ENCODE peak calls at places on chromosomes 11 and 22, in nine cellular contexts. D, N, X, G, F, K, W, U and B are unnamed samples.

GRCh38 chr11:6799402-6799801 is at the start of gene OR6A2:
- DNase-seq in F (no peak), U (no peak), X (no peak), K (no peak), W (no peak), G (no peak), D (no peak), N (peak; percentile 47), B (no peak)

GRCh38 chr22:30178180-30179126 is 68.1 kb downstream of the LIF start:
- DNase-seq in U (no peak), D (no peak), W (no peak), G (no peak), K (peak; percentile 31), F (no peak), N (no peak), X (no peak), B (no peak)

GRCh38 chr11:94583885-94584500 is 16.8 kb downstream of the PIWIL4 start:
- DNase-seq in X (no peak), D (no peak), F (no peak), N (peak; percentile 75), U (peak; percentile 62), W (no peak), G (no peak), K (no peak), B (no peak)

GRCh38 chr11:12537778-12538401 is 136.3 kb upstream of the TEAD1 start:
- DNase-seq in U (no peak), X (no peak), F (peak; percentile 71), D (no peak), W (no peak), K (no peak), G (peak; percentile 84), N (peak; percentile 58), B (no peak)

GRCh38 chr11:17479284-17480214 is 2.9 kb upstream of the ABCC8 start:
- DNase-seq in W (no peak), D (peak; percentile 51), N (no peak), G (no peak), K (peak; percentile 61), U (no peak), F (no peak), X (no peak), B (no peak)

GRCh38 chr11:85170184-85170583 is 457.0 kb downstream of the DLG2 start:
- DNase-seq in K (no peak), N (peak; percentile 43), G (no peak), U (no peak), X (no peak), D (no peak), W (no peak), F (no peak), B (no peak)

GRCh38 chr11:76229690-76230240 is 23.5 kb upstream of the WNT11 start:
- DNase-seq in G (no peak), U (no peak), W (no peak), F (no peak), X (no peak), D (no peak), K (no peak), N (no peak), B (no peak)

GRCh38 chr22:45777852-45778172 is 106.2 kb downstream of the ATXN10 start:
- DNase-seq in X (no peak), N (no peak), G (no peak), K (no peak), U (no peak), D (no peak), F (no peak), W (no peak), B (no peak)

GRCh38 chr11:66232769-66233168 is 35.7 kb upstream of the RAB1B start:
- DNase-seq in F (no peak), N (no peak), U (no peak), X (no peak), D (no peak), G (no peak), W (no peak), K (no peak), B (no peak)

GRCh38 chr11:77636738-77637344 is 753 bp downstream of the CLNS1A start:
- DNase-seq in G (no peak), X (no peak), U (no peak), F (no peak), N (no peak), W (no peak), D (no peak), K (no peak), B (peak; percentile 16)

GRCh38 chr11:66850588-66851250 is 6.1 kb upstream of the LRFN4 start:
- DNase-seq in K (no peak), X (no peak), G (peak; percentile 60), F (peak; percentile 11), W (no peak), N (no peak), U (no peak), D (peak; percentile 36), B (peak; percentile 12)

GRCh38 chr11:115581871-115582639 is 77.8 kb upstream of the CADM1 start:
- DNase-seq in W (no peak), N (peak; percentile 5), D (no peak), X (no peak), G (no peak), U (no peak), K (no peak), F (no peak), B (no peak)

GRCh38 chr22:23147632-23148387 is 2.5 kb downstream of the RAB36 start:
- DNase-seq in W (no peak), X (no peak), D (no peak), K (peak; percentile 42), U (no peak), F (no peak), N (peak; percentile 90), G (no peak), B (no peak)

DNA sequence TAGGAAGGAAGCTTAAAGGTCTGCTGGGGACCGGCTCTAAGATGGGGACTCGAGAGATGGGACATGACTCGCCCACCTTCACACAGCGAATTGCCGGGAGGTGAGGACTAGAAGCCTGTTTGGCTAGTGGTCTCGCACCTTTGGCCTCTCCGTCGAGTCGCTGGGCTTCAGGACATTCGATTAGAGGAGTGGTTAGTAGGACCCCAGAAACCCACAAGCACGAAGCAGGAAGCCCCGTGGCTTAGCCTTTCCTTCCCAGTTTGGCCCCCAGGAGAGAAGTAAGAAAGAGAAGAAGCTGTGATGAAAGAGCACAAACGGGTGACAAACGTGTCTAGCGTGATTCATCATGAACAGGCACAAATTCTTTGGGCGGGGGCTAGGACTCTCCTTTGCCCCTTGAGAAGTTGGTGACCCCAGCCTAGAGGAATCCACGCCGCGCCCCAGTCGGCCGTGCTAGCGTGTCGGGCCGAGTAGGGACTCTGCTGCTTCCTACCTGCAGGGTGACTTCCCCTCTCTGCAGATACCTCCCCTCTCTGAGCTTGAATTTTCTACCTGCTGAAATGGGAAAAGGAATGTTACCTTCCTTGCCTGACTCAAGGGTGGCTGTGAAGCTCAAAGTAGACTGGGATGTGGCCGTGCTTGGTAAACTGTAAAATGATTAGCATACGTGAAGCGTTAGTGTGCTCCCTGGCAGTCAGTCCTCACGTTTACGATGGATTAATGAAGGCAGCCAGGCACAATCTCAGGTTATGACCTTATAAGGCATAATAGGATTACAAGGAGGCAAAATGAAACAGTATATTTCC is 1.1 kb upstream of the ADM start:
- DNase-seq in X (peak; percentile 44), K (peak; percentile 45), D (peak; percentile 78), W (no peak), N (peak; percentile 68), G (no peak), U (no peak), F (peak; percentile 60), B (no peak)
- TF ChIP-seq POLR2A in X (no peak), K (no peak), D (peak; percentile 55), W (no peak), N (no peak), G (peak; percentile 23), U (no peak), F (peak; percentile 45), B (no peak)

GRCh38 chr11:68040957-68041591 is 2.2 kb downstream of the TCIRG1 start:
- DNase-seq in U (no peak), N (no peak), X (no peak), K (peak; percentile 85), F (no peak), W (no peak), D (no peak), G (peak; percentile 72), B (no peak)

GRCh38 chr11:68039526-68040086 is 781 bp downstream of the TCIRG1 start:
- DNase-seq in G (peak; percentile 70), W (no peak), K (peak; percentile 54), D (no peak), F (no peak), N (no peak), X (peak; percentile 30), U (no peak), B (no peak)

GRCh38 chr11:68041617-68042218 is 2.9 kb downstream of the TCIRG1 start:
- DNase-seq in D (no peak), W (no peak), U (no peak), F (no peak), G (peak; percentile 62), N (no peak), X (no peak), K (peak; percentile 17), B (no peak)

GRCh38 chr11:68038718-68039525 is at the start of gene TCIRG1:
- DNase-seq in U (peak; percentile 15), X (peak; percentile 92), W (peak; percentile 83), K (peak; percentile 94), G (peak; percentile 96), D (peak; percentile 94), N (peak; percentile 70), F (peak; percentile 83), B (peak; percentile 93)

GRCh38 chr11:68040121-68040956 is 1.5 kb downstream of the TCIRG1 start:
- DNase-seq in F (peak; percentile 54), D (peak; percentile 81), X (peak; percentile 76), W (peak; percentile 48), G (peak; percentile 88), U (peak; percentile 21), N (peak; percentile 73), K (peak; percentile 76), B (peak; percentile 88)
- TF ChIP-seq POLR2A in F (no peak), D (no peak), X (no peak), W (peak; percentile 23), G (no peak), U (peak; percentile 61), N (peak; percentile 50), K (peak; percentile 26), B (no peak)

DNA sequence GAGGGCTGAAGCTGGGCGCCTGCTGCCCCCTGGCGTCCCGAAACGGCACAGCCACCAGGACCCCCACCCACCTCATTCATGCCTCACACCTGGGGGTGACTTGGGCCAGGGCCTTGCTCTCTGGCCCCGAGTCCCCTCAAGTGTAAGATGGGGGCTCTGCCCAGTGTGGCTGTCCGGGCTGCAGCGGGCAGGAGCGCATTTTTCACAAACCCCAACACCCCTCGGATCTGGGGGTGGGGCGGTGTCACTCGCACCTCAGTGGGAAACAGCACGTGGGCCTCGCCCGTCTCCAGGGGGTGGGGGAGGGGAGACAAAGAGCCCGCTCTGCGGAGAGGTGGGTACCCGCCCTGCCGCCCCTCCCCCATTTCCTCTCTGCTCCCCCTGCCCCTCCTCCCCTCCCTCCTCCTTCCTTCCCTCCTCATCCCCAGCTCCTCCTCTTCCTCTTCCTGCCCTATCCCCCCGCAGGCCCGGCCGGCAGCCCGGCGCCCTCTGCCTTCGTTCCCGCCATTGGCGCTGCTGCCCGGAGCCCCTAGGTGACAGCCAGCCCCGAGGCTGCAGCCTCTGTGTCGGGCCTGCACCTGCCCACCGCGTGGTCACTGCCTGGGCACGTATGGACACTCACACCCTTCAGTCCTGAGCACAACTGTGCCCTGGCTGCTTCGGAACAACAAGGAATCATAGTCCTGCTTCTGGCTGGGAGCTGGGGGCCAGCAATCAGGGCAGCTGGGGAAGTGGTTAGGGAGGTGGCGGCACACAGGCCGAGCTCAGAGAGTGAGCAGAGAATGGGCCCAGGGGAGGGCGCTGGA is 6.8 kb upstream of the CDKN1C start:
- DNase-seq in D (peak; percentile 76), G (peak; percentile 83), W (no peak), F (no peak), N (peak; percentile 50), K (peak; percentile 21), U (no peak), X (peak; percentile 66), B (peak; percentile 82)
- TF ChIP-seq POLR2A in D (no peak), G (no peak), W (no peak), F (no peak), N (peak; percentile 35), K (no peak), U (peak; percentile 59), X (no peak), B (no peak)

GRCh38 chr22:42856865-42857704 is at the start of gene ARFGAP3:
- DNase-seq in D (peak; percentile 97), X (peak; percentile 96), K (peak; percentile 95), U (peak; percentile 64), N (peak; percentile 91), G (peak; percentile 97), F (peak; percentile 91), W (peak; percentile 79), B (peak; percentile 97)
- TF ChIP-seq POLR2A in D (peak; percentile 74), X (peak; percentile 27), K (peak; percentile 96), U (peak; percentile 89), N (peak; percentile 96), G (peak; percentile 72), F (peak; percentile 96), W (peak; percentile 96), B (peak; percentile 83)